ENCODE peak calls at places on chromosomes 1 and 21, in five cellular contexts. One of them, this sample, is unnamed. For H3K9me3, the result is how much of the 10 kb centered on the place peaks cover.

GRCh38 chr1:218377143-218377660 is 32.1 kb downstream of the TGFB2 start:
- DNase-seq in esophagus muscularis mucosa: no peak
- DNase-seq in stomach: no peak
- DNase-seq in prostate gland: peak
- DNase-seq in K562: peak
- DNase-seq in this sample: no peak

GRCh38 chr1:17109897-17110554 is 9.2 kb downstream of the PADI2 start:
- DNase-seq in esophagus muscularis mucosa: no peak
- DNase-seq in stomach: no peak
- DNase-seq in prostate gland: no peak
- DNase-seq in K562: no peak
- DNase-seq in this sample: no peak

GRCh38 chr1:202615501-202616354 is 94.5 kb downstream of the SYT2 start:
- DNase-seq in esophagus muscularis mucosa: no peak
- DNase-seq in stomach: no peak
- DNase-seq in prostate gland: no peak
- DNase-seq in K562: no peak
- DNase-seq in this sample: peak

GRCh38 chr1:199691540-199691939 is 336.0 kb upstream of the NR5A2 start:
- DNase-seq in esophagus muscularis mucosa: no peak
- DNase-seq in stomach: no peak
- DNase-seq in prostate gland: no peak
- DNase-seq in K562: no peak
- DNase-seq in this sample: no peak

GRCh38 chr1:10791117-10791951 is 5.1 kb downstream of the CASZ1 start:
- DNase-seq in esophagus muscularis mucosa: no peak
- DNase-seq in stomach: no peak
- DNase-seq in prostate gland: peak
- DNase-seq in K562: no peak
- DNase-seq in this sample: no peak

GRCh38 chr1:224430511-224431113 is 4.0 kb downstream of the WDR26 start:
- DNase-seq in esophagus muscularis mucosa: no peak
- DNase-seq in stomach: no peak
- DNase-seq in prostate gland: no peak
- DNase-seq in K562: peak
- DNase-seq in this sample: no peak

GRCh38 chr1:236869911-236870310 is 74.8 kb downstream of the MTR start:
- DNase-seq in esophagus muscularis mucosa: no peak
- DNase-seq in stomach: no peak
- DNase-seq in prostate gland: no peak
- DNase-seq in K562: no peak
- DNase-seq in this sample: no peak

GRCh38 chr1:236065509-236066005 is 667 bp upstream of the NID1 start:
- DNase-seq in esophagus muscularis mucosa: no peak
- DNase-seq in stomach: no peak
- DNase-seq in prostate gland: no peak
- DNase-seq in K562: no peak
- DNase-seq in this sample: no peak

GRCh38 chr1:64701886-64702285 is 43.0 kb upstream of the RAVER2 start:
- DNase-seq in esophagus muscularis mucosa: no peak
- DNase-seq in stomach: no peak
- DNase-seq in prostate gland: no peak
- DNase-seq in K562: no peak
- DNase-seq in this sample: no peak

GRCh38 chr1:229325401-229325800 is 17.4 kb downstream of the CCSAP start:
- DNase-seq in esophagus muscularis mucosa: no peak
- DNase-seq in stomach: no peak
- DNase-seq in prostate gland: no peak
- DNase-seq in K562: no peak
- DNase-seq in this sample: no peak

GRCh38 chr1:42927920-42928505 is 30.7 kb downstream of the SLC2A1 start:
- DNase-seq in esophagus muscularis mucosa: no peak
- DNase-seq in stomach: no peak
- DNase-seq in prostate gland: peak
- DNase-seq in K562: no peak
- DNase-seq in this sample: no peak

GRCh38 chr1:63705058-63705457 is 68.8 kb upstream of the ROR1 start:
- DNase-seq in esophagus muscularis mucosa: no peak
- DNase-seq in stomach: peak
- DNase-seq in prostate gland: no peak
- DNase-seq in K562: no peak
- DNase-seq in this sample: no peak

GRCh38 chr21:41650526-41651145 is 116.2 kb downstream of the RIPK4 start:
- DNase-seq in esophagus muscularis mucosa: no peak
- DNase-seq in stomach: no peak
- DNase-seq in prostate gland: no peak
- DNase-seq in K562: no peak
- DNase-seq in this sample: peak

GRCh38 chr1:223486366-223486765 is 93.2 kb downstream of the CCDC185 start:
- DNase-seq in esophagus muscularis mucosa: no peak
- DNase-seq in stomach: no peak
- DNase-seq in prostate gland: no peak
- DNase-seq in K562: no peak
- DNase-seq in this sample: no peak

GRCh38 chr1:232943679-232944252 is 6.6 kb upstream of the NTPCR start:
- DNase-seq in esophagus muscularis mucosa: peak
- DNase-seq in stomach: no peak
- DNase-seq in prostate gland: no peak
- DNase-seq in K562: no peak
- DNase-seq in this sample: no peak

GRCh38 chr1:182679684-182680083 is 4.7 kb downstream of the RGS8 start:
- DNase-seq in esophagus muscularis mucosa: no peak
- DNase-seq in stomach: no peak
- DNase-seq in prostate gland: no peak
- DNase-seq in K562: no peak
- DNase-seq in this sample: no peak

GRCh38 chr1:243885806-243886205 is 35.8 kb upstream of the AKT3 start:
- DNase-seq in esophagus muscularis mucosa: no peak
- DNase-seq in stomach: no peak
- DNase-seq in prostate gland: no peak
- DNase-seq in K562: no peak
- DNase-seq in this sample: no peak

GRCh38 chr1:237411621-237412020 is 369.6 kb downstream of the RYR2 start:
- DNase-seq in esophagus muscularis mucosa: no peak
- DNase-seq in stomach: no peak
- DNase-seq in prostate gland: no peak
- DNase-seq in K562: no peak
- DNase-seq in this sample: no peak

GRCh38 chr1:209879539-209879938 is 51.8 kb downstream of the UTP25 start:
- DNase-seq in esophagus muscularis mucosa: no peak
- DNase-seq in stomach: no peak
- DNase-seq in prostate gland: no peak
- DNase-seq in K562: no peak
- DNase-seq in this sample: no peak

GRCh38 chr1:1597275-1597930 is 2.5 kb downstream of the FNDC10 start:
- DNase-seq in esophagus muscularis mucosa: no peak
- DNase-seq in stomach: no peak
- DNase-seq in prostate gland: no peak
- DNase-seq in K562: peak
- DNase-seq in this sample: peak

GRCh38 chr1:113950908-113951307 is 21.8 kb downstream of the HIPK1 start:
- DNase-seq in esophagus muscularis mucosa: no peak
- DNase-seq in stomach: no peak
- DNase-seq in prostate gland: no peak
- DNase-seq in K562: no peak
- DNase-seq in this sample: no peak

GRCh38 chr1:75615664-75616435 is 4.9 kb upstream of the SLC44A5 start:
- DNase-seq in esophagus muscularis mucosa: no peak
- DNase-seq in stomach: peak
- DNase-seq in prostate gland: no peak
- DNase-seq in K562: peak
- DNase-seq in this sample: peak

GRCh38 chr1:26610781-26611180 is 81.2 kb downstream of the RPS6KA1 start:
- DNase-seq in esophagus muscularis mucosa: no peak
- DNase-seq in stomach: no peak
- DNase-seq in prostate gland: no peak
- DNase-seq in K562: no peak
- DNase-seq in this sample: no peak

GRCh38 chr21:41624674-41625310 is 116.8 kb upstream of the TMPRSS2 start:
- DNase-seq in esophagus muscularis mucosa: no peak
- DNase-seq in stomach: no peak
- DNase-seq in prostate gland: no peak
- DNase-seq in K562: no peak
- DNase-seq in this sample: no peak

GRCh38 chr1:192958871-192959270 is 100.3 kb downstream of the UCHL5 start:
- DNase-seq in esophagus muscularis mucosa: no peak
- DNase-seq in stomach: no peak
- DNase-seq in prostate gland: no peak
- DNase-seq in K562: no peak
- DNase-seq in this sample: no peak

GRCh38 chr1:113928129-113928949 is 785 bp upstream of the HIPK1 start:
- DNase-seq in esophagus muscularis mucosa: no peak
- DNase-seq in stomach: no peak
- DNase-seq in prostate gland: no peak
- DNase-seq in K562: no peak
- DNase-seq in this sample: no peak

GRCh38 chr1:174160109-174160473 is 771 bp downstream of the RABGAP1L start:
- DNase-seq in esophagus muscularis mucosa: no peak
- DNase-seq in stomach: peak
- DNase-seq in prostate gland: peak
- DNase-seq in K562: peak
- DNase-seq in this sample: peak
- TF ChIP-seq POLR2AphosphoS5 in esophagus muscularis mucosa: peak
- TF ChIP-seq POLR2AphosphoS5 in stomach: no peak
- TF ChIP-seq POLR2AphosphoS5 in prostate gland: no peak
- TF ChIP-seq POLR2AphosphoS5 in K562: no peak
- TF ChIP-seq POLR2AphosphoS5 in this sample: no peak

GRCh38 chr1:12464627-12465056 is 153.4 kb downstream of the DHRS3 start:
- DNase-seq in esophagus muscularis mucosa: peak
- DNase-seq in stomach: no peak
- DNase-seq in prostate gland: peak
- DNase-seq in K562: no peak
- DNase-seq in this sample: no peak
- H3K27ac ChIP-seq in esophagus muscularis mucosa: peak
- H3K27ac ChIP-seq in stomach: peak
- H3K27ac ChIP-seq in prostate gland: peak
- H3K27ac ChIP-seq in K562: peak
- H3K27ac ChIP-seq in this sample: no peak

GRCh38 chr1:187326554-187326953 is 497.8 kb downstream of the PLA2G4A start:
- DNase-seq in esophagus muscularis mucosa: no peak
- DNase-seq in stomach: no peak
- DNase-seq in prostate gland: no peak
- DNase-seq in K562: no peak
- DNase-seq in this sample: no peak
- H3K9me3 ChIP-seq in esophagus muscularis mucosa: under half
- H3K9me3 ChIP-seq in stomach: under half
- H3K9me3 ChIP-seq in prostate gland: under half
- H3K9me3 ChIP-seq in K562: under half
- H3K9me3 ChIP-seq in this sample: under half

GRCh38 chr1:47211796-47212269 is 20.2 kb downstream of the TAL1 start:
- DNase-seq in esophagus muscularis mucosa: no peak
- DNase-seq in stomach: no peak
- DNase-seq in prostate gland: no peak
- DNase-seq in K562: peak
- DNase-seq in this sample: peak
- TF ChIP-seq POLR2AphosphoS5 in esophagus muscularis mucosa: peak
- TF ChIP-seq POLR2AphosphoS5 in stomach: no peak
- TF ChIP-seq POLR2AphosphoS5 in prostate gland: peak
- TF ChIP-seq POLR2AphosphoS5 in K562: no peak
- TF ChIP-seq POLR2AphosphoS5 in this sample: peak

GRCh38 chr21:33041981-33042380 is 16.2 kb downstream of the OLIG2 start:
- DNase-seq in esophagus muscularis mucosa: no peak
- DNase-seq in stomach: no peak
- DNase-seq in prostate gland: no peak
- DNase-seq in K562: no peak
- DNase-seq in this sample: no peak
- H3K27ac ChIP-seq in esophagus muscularis mucosa: no peak
- H3K27ac ChIP-seq in stomach: no peak
- H3K27ac ChIP-seq in prostate gland: no peak
- H3K27ac ChIP-seq in K562: no peak
- H3K27ac ChIP-seq in this sample: no peak

This sample was measured in spleen.